ENCODE peak calls at places on chromosome 10, in six cellular contexts. G is Panc1, W is suprapubic skin, T is breast epithelium, E is HCT116, H is H1. K is an unnamed sample.

GRCh38 chr10:15775513-15775912 is 55.8 kb upstream of the ITGA8 start:
- DNase-seq in G (no peak), W (no peak), T (no peak), E (no peak), H (no peak), K (no peak)

GRCh38 chr10:43234471-43235041 is 32.3 kb downstream of the RASGEF1A start:
- DNase-seq in G (no peak), W (peak; percentile 43), T (peak; percentile 27), E (no peak), H (no peak), K (peak; percentile 37)

GRCh38 chr10:6083523-6084475 is 5.0 kb upstream of the RBM17 start:
- DNase-seq in G (no peak), W (no peak), T (no peak), E (no peak), H (no peak), K (no peak)

GRCh38 chr10:101666025-101666424 is 28.9 kb downstream of the FBXW4 start:
- DNase-seq in G (no peak), W (no peak), T (no peak), E (no peak), H (no peak), K (no peak)

GRCh38 chr10:43689955-43690771 is 41.5 kb upstream of the ZNF32 start:
- DNase-seq in G (no peak), W (peak; percentile 88), T (peak; percentile 85), E (peak; percentile 29), H (no peak), K (peak; percentile 91)

GRCh38 chr10:101032637-101033201 is 1.7 kb downstream of the SFXN3 start:
- DNase-seq in G (no peak), W (peak; percentile 84), T (no peak), E (peak; percentile 60), H (no peak), K (peak; percentile 88)

GRCh38 chr10:125231116-125231812 is 70.9 kb upstream of the CTBP2 start:
- DNase-seq in G (no peak), W (no peak), T (no peak), E (peak; percentile 87), H (peak; percentile 56), K (no peak)

GRCh38 chr10:61970182-61971015 is 68.9 kb downstream of the ARID5B start:
- DNase-seq in G (no peak), W (no peak), T (no peak), E (no peak), H (no peak), K (no peak)

GRCh38 chr10:46096909-46097575 is 51.0 kb upstream of the MSMB start:
- DNase-seq in G (no peak), W (no peak), T (no peak), E (no peak), H (no peak), K (no peak)

GRCh38 chr10:106082865-106083264 is 1081.6 kb downstream of the SORCS1 start:
- DNase-seq in G (no peak), W (no peak), T (no peak), E (no peak), H (no peak), K (no peak)

GRCh38 chr10:42951486-42952251 is 125.2 kb upstream of the RET start:
- DNase-seq in G (no peak), W (peak; percentile 57), T (peak; percentile 51), E (no peak), H (no peak), K (peak; percentile 64)

GRCh38 chr10:43861966-43862751 is 213.5 kb upstream of the ZNF32 start:
- DNase-seq in G (no peak), W (no peak), T (no peak), E (no peak), H (no peak), K (no peak)

GRCh38 chr10:26044123-26044749 is 110.2 kb downstream of the MYO3A start:
- DNase-seq in G (no peak), W (no peak), T (no peak), E (no peak), H (no peak), K (no peak)

DNA sequence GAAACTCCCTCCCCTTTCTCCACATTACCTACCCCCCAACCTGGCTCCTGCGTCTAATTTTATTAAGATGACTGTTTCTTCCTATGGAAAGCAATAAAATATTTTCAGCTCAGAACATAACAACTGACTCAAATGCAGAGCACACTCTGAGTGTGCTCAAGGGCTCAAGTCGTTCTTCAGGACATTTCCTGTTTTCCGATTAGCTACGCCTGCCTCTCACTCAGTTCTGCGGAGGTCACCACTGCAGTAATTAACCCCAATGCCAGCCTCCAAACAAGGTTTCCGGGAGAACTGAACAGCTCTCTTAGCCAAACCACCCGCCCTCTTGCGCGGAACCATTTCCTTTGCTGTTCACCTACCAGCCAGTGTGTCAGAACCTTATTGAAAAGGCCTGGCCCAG is 19.3 kb downstream of the MYOF start:
- DNase-seq in G (no peak), W (no peak), T (no peak), E (no peak), H (no peak), K (peak; percentile 68)
- TF ChIP-seq POLR2AphosphoS5 in G (no peak), W (peak; percentile 47), T (no peak), E (peak; percentile 18), H (no peak), K (no peak)

GRCh38 chr10:11684717-11685645 is 57.2 kb upstream of the ECHDC3 start:
- DNase-seq in G (peak; percentile 43), W (peak; percentile 88), T (peak; percentile 77), E (peak; percentile 96), H (peak; percentile 5), K (peak; percentile 74)
- H3K4me1 ChIP-seq in G (peaks cover 7% of the 10 kb centered on the region), W (peaks cover 39% of the 10 kb centered on the region), T (no peaks in the 10 kb centered on the region), E (peaks cover 78% of the 10 kb centered on the region), H (peaks cover 4% of the 10 kb centered on the region), K (peaks cover 17% of the 10 kb centered on the region)

GRCh38 chr10:113051456-113051855 is 101.4 kb downstream of the TCF7L2 start:
- DNase-seq in G (no peak), W (no peak), T (no peak), E (no peak), H (no peak), K (no peak)
- H3K27ac ChIP-seq in G (peak overlapping the region; percentile 57), W (no peak overlapping the region), T (no peak overlapping the region), E (no peak overlapping the region), H (no peak overlapping the region), K (no peak overlapping the region)

GRCh38 chr10:17147884-17148494 is 18.4 kb upstream of the CUBN start:
- DNase-seq in G (no peak), W (no peak), T (no peak), E (no peak), H (no peak), K (no peak)
- TF ChIP-seq POLR2AphosphoS5 in G (no peak), W (no peak), T (no peak), E (no peak), H (no peak), K (no peak)

GRCh38 chr10:69338133-69338456 is 59.8 kb downstream of the HK1 start:
- DNase-seq in G (no peak), W (no peak), T (no peak), E (no peak), H (no peak), K (no peak)
- H3K4me1 ChIP-seq in G (peaks cover 11% of the 10 kb centered on the region), W (peaks cover 98% of the 10 kb centered on the region), T (peaks cover 54% of the 10 kb centered on the region), E (peaks cover 9% of the 10 kb centered on the region), H (peaks cover 35% of the 10 kb centered on the region), K (no peaks in the 10 kb centered on the region)

DNA sequence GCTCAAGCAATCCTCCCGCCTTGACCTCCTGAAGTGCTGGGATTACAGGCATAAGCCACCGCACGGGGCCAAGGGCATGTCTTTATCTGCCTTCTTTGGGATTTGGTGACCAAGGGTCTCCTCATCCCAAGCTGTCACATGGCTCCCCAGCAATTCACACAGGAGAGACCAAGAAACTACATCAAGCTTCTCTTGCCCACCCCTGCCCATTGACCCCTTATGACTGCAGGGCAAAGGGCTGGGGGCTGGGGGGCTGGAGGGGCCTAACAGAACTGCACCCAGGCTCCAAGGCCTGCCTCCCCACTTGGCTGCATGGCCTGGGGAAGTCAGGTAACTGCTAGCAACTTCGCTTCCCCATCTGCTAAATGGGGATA is 137.1 kb downstream of the SH3PXD2A start:
- DNase-seq in G (no peak), W (no peak), T (no peak), E (no peak), H (no peak), K (no peak)
- H3K27ac ChIP-seq in G (no peak overlapping the region), W (peak overlapping the region; percentile 76), T (peak overlapping the region; percentile 63), E (no peak overlapping the region), H (no peak overlapping the region), K (no peak overlapping the region)

DNA sequence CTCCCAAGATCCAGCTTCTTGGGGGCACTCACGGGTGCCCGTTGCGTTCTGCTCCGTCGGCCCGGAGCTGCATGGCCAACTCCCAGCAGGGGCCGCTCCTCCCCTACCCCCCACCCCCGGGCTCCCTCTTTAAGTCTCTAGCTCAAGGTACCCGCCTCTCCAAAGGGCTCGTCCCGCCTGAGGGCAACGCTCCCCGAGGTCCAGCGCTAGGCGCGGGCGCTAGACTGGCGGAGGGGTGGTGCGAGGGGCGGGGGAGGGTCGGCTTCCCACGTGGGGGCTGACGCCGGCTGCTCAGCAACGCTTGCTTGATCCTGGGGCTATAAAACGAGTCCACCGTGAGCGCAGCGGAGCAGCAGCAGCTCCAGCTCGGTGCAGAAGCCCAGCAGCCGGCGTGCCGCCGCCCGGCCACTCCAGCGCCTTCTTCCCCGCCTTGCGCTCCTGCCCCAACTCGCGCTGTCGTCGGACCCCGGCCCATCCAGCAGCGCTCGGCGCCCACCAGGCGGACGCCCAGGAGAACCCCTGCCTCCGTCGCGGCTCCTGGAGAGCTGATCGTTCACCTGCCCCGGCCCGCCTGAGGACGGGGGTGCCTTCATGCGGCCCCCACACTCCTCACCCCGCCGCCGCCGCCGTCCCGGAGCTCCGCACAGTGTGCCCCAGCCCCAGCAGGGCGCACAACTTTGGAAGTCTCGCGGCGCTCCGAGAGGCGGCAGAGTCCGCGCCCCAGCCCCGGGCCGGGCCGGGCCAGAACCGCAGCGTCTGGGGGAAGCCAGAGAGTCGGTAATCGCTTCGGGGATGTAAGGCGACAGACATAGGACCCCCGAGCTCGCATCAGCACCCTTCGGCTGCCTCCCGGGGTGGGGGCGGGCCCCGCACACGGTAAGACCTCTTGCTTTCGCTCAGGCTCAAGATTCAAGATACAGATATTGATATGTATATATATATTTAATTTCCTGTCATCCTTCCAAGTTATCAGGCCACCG is at the start of gene ADRA2A:
- DNase-seq in G (no peak), W (no peak), T (no peak), E (no peak), H (peak; percentile 67), K (no peak)
- TF ChIP-seq POLR2AphosphoS5 in G (no peak), W (no peak), T (no peak), E (no peak), H (peak; percentile 57), K (peak; percentile 41)

GRCh38 chr10:72318383-72319262 is 36.1 kb downstream of the DNAJB12 start:
- DNase-seq in G (no peak), W (no peak), T (no peak), E (no peak), H (no peak), K (no peak)
- H3K4me1 ChIP-seq in G (peaks cover 84% of the 10 kb centered on the region), W (peaks cover 79% of the 10 kb centered on the region), T (peaks cover 33% of the 10 kb centered on the region), E (peaks cover 83% of the 10 kb centered on the region), H (peaks cover 32% of the 10 kb centered on the region), K (peaks cover 57% of the 10 kb centered on the region)

K was measured in sigmoid colon.